ENCODE peak calls at places on chromosomes 4 and X, in nine cellular contexts. X, R, J, P, Y, L, N, Z and H are unnamed samples.

GRCh38 chrX:132940727-132941162 is 17.7 kb downstream of the HS6ST2 start:
- DNase-seq in X (no peak), R (no peak), J (peak), P (no peak), Y (no peak), L (peak), N (no peak), Z (no peak), H (no peak)

GRCh38 chr4:97892596-97893266 is 250.5 kb downstream of the STPG2 start:
- DNase-seq in X (no peak), R (no peak), J (no peak), P (no peak), Y (no peak), L (no peak), N (no peak), Z (no peak), H (no peak)

GRCh38 chr4:142817442-142817841 is 28.7 kb downstream of the INPP4B start:
- DNase-seq in X (no peak), R (no peak), J (peak), P (peak), Y (no peak), L (peak), N (no peak), Z (no peak), H (no peak)

GRCh38 chr4:18111100-18111499 is 89.5 kb upstream of the LCORL start:
- DNase-seq in X (no peak), R (no peak), J (no peak), P (no peak), Y (no peak), L (no peak), N (no peak), Z (no peak), H (no peak)

GRCh38 chr4:87117730-87118075 is 102.7 kb downstream of the KLHL8 start:
- DNase-seq in X (no peak), R (no peak), J (no peak), P (no peak), Y (no peak), L (no peak), N (no peak), Z (no peak), H (no peak)

GRCh38 chrX:70470850-70471289 is 26.2 kb downstream of the DLG3 start:
- DNase-seq in X (no peak), R (no peak), J (no peak), P (no peak), Y (no peak), L (peak), N (no peak), Z (no peak), H (no peak)

GRCh38 chrX:151697537-151697936 is 2.3 kb downstream of the PRRG3 start:
- DNase-seq in X (peak), R (no peak), J (no peak), P (no peak), Y (no peak), L (no peak), N (no peak), Z (no peak), H (no peak)

GRCh38 chrX:41781500-41781899 is 57.5 kb downstream of the GPR82 start:
- DNase-seq in X (no peak), R (no peak), J (peak), P (no peak), Y (no peak), L (peak), N (peak), Z (no peak), H (no peak)

GRCh38 chr4:80434238-80434637 is 98.7 kb downstream of the CFAP299 start:
- DNase-seq in X (no peak), R (no peak), J (no peak), P (no peak), Y (no peak), L (peak), N (peak), Z (no peak), H (no peak)

GRCh38 chr4:22476011-22476410 is 39.9 kb downstream of the ADGRA3 start:
- DNase-seq in X (no peak), R (no peak), J (no peak), P (no peak), Y (no peak), L (no peak), N (no peak), Z (no peak), H (no peak)

GRCh38 chr4:22473268-22473667 is 42.6 kb downstream of the ADGRA3 start:
- DNase-seq in X (no peak), R (no peak), J (no peak), P (no peak), Y (no peak), L (no peak), N (no peak), Z (no peak), H (no peak)

GRCh38 chr4:22477136-22477793 is 38.6 kb downstream of the ADGRA3 start:
- DNase-seq in X (no peak), R (no peak), J (no peak), P (no peak), Y (no peak), L (no peak), N (no peak), Z (no peak), H (no peak)

GRCh38 chr4:22471999-22472434 is 43.8 kb downstream of the ADGRA3 start:
- DNase-seq in X (no peak), R (no peak), J (no peak), P (no peak), Y (no peak), L (no peak), N (no peak), Z (no peak), H (no peak)

GRCh38 chr4:22474636-22475310 is 41.1 kb downstream of the ADGRA3 start:
- DNase-seq in X (no peak), R (no peak), J (no peak), P (no peak), Y (no peak), L (peak), N (no peak), Z (no peak), H (no peak)
- H3K4me3 ChIP-seq in X (no peak), R (no peak), J (no peak), P (no peak), Y (no peak), L (no peak), N (no peak), Z (no peak), H (no peak)

GRCh38 chrX:53193093-53193492 is 31.9 kb downstream of the KDM5C start:
- DNase-seq in X (no peak), R (no peak), J (no peak), P (no peak), Y (no peak), L (no peak), N (no peak), Z (no peak), H (no peak)

GRCh38 chrX:53194308-53194707 is 30.7 kb downstream of the KDM5C start:
- DNase-seq in X (no peak), R (no peak), J (no peak), P (no peak), Y (no peak), L (no peak), N (no peak), Z (no peak), H (no peak)

GRCh38 chrX:53186363-53186762 is 38.6 kb downstream of the KDM5C start:
- DNase-seq in X (no peak), R (no peak), J (no peak), P (no peak), Y (no peak), L (peak), N (no peak), Z (no peak), H (no peak)

GRCh38 chrX:53188763-53189162 is 36.2 kb downstream of the KDM5C start:
- DNase-seq in X (no peak), R (no peak), J (no peak), P (no peak), Y (no peak), L (no peak), N (no peak), Z (no peak), H (no peak)

DNA sequence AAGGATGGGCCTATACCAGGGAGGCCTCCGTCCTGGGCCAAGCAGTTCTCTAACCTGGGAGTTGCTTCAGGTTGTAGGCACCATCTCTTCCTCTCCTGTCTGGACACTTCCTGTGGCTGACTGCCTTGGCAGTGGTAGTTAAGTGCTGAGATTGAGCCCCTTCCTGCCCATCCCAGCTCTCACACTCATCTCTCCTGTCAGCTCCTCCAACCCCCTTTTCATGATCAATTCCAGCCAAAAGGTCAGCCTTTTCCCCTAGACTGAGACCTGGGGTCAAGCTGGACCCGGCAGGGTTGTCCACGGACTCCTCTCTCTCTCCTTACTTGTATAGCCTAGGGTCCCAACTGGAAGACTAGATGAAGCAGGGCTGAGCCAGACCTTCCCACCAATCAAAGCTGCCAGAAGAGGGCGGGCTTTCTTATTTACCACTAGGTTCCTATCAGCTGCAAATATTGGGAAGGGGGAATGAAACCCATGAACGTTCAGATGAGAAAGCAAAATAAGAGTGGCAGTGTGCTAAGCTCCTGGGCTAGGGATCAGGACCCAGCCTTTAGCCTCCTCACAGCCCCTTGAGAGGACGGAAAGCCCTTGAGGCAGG is 34.5 kb downstream of the KDM5C start:
- DNase-seq in X (no peak), R (no peak), J (no peak), P (no peak), Y (no peak), L (no peak), N (peak), Z (no peak), H (no peak)
- TF ChIP-seq CTCF in X (no peak), R (no peak), J (peak), P (no peak), Y (no peak), L (peak), N (peak), Z (no peak), H (no peak)

GRCh38 chr4:14771091-14771490 is 231.2 kb upstream of the CPEB2 start:
- DNase-seq in X (no peak), R (no peak), J (no peak), P (no peak), Y (no peak), L (no peak), N (no peak), Z (no peak), H (no peak)
- H3K27ac ChIP-seq in X (no peak), R (no peak), J (no peak), P (no peak), Y (no peak), L (no peak), N (no peak), Z (no peak), H (no peak)

DNA sequence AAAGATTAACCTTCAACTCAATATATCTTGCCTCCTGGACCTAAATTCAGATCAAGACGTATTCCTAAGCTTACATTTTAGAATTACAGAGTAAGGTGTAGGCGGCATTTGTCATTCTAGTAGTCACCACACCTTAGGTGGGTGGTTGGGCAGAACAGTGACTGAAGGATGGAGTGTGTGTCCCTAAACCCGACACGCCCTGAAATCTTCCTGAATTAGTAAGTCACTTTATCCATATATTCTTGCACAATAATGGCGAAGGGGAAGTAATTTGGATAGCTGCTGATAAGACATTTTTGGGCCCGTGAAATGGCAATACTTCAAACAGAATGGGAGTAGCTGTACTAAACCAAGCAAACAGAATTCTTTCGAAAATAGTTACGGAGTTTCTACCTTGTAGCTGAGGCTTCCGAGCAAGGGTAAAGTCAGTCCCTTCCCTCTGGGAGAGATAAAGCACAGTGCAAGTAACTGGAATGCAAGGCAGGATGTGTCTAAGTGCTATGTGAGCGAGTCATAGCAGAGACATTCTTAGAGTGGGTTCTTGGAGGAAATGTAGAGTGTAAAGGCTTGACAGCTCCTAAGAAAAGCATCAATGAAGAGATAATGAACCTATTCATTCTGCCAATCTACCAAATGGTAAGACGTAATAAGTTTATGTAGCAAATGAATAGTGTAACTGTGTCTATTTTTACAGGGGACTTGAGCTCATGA is 72.8 kb downstream of the CLCN5 start:
- DNase-seq in X (no peak), R (no peak), J (peak), P (no peak), Y (no peak), L (peak), N (no peak), Z (no peak), H (no peak)
- H3K4me3 ChIP-seq in X (no peak), R (no peak), J (no peak), P (no peak), Y (no peak), L (peak), N (no peak), Z (no peak), H (no peak)

GRCh38 chr4:178599521-178599920 is 1157.3 kb upstream of the AGA start:
- DNase-seq in X (no peak), R (no peak), J (peak), P (no peak), Y (no peak), L (peak), N (no peak), Z (no peak), H (no peak)
- TF ChIP-seq CTCF in X (no peak), R (no peak), J (peak), P (no peak), Y (no peak), L (peak), N (no peak), Z (no peak), H (no peak)

GRCh38 chrX:131746491-131746968 is 202.7 kb downstream of the OR13H1 start:
- DNase-seq in X (peak), R (peak), J (peak), P (no peak), Y (no peak), L (peak), N (peak), Z (peak), H (peak)
- H3K27ac ChIP-seq in X (peak), R (peak), J (peak), P (no peak), Y (peak), L (peak), N (no peak), Z (peak), H (peak)

DNA sequence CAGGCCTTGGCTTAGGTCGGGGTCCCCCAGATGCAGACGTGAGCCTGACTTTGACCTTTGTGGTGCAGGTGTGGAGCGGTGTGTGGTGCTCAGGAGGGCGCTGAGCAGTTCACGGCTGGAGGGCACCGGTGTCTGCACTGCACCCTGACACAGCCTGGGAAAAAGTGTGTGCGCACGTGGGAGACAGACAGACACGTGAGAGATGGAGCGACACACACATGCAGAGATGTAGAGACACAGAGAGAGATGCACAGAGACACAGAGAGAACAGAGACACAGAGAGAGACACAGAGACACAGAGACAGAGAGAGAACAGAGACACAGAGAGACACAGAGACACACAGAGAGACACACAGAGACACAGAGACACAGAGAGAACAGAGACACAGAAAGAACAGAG is 6.2 kb upstream of the HTRA3 start:
- DNase-seq in X (no peak), R (no peak), J (no peak), P (no peak), Y (no peak), L (no peak), N (no peak), Z (no peak), H (no peak)
- H3K4me3 ChIP-seq in X (no peak), R (no peak), J (no peak), P (no peak), Y (no peak), L (no peak), N (no peak), Z (no peak), H (no peak)